ENCODE peak calls at places on chromosomes 2 and 18, in five cellular contexts. J, H, Z, Y and L are unnamed samples.

GRCh38 chr2:182103531-182103930 is 117.9 kb downstream of the PPP1R1C start:
- DNase-seq in Z (no peak), Y (no peak), H (no peak), J (no peak), L (no peak)

GRCh38 chr2:159807183-159808037 is 9.4 kb upstream of the CD302 start:
- DNase-seq in Z (peak; percentile 14), H (peak; percentile 52), J (no peak), Y (peak; percentile 76), L (no peak)

GRCh38 chr18:48959921-48960920 is 9.5 kb upstream of the SMAD7 start:
- DNase-seq in J (no peak), H (no peak), Y (no peak), Z (no peak), L (no peak)

GRCh38 chr2:233081731-233082221 is 21.6 kb downstream of the INPP5D start:
- DNase-seq in Z (no peak), J (no peak), H (no peak), Y (no peak), L (no peak)

GRCh38 chr2:105038383-105039061 is 653 bp downstream of the MRPS9 start:
- DNase-seq in Y (peak; percentile 4), H (peak; percentile 6), Z (no peak), J (no peak), L (no peak)

GRCh38 chr2:20496069-20496468 is 49.2 kb downstream of the RHOB start:
- DNase-seq in Z (peak; percentile 92), J (no peak), H (peak; percentile 59), Y (peak; percentile 87), L (no peak)

GRCh38 chr2:181399046-181399445 is 58.1 kb upstream of the ITGA4 start:
- DNase-seq in H (no peak), Z (no peak), J (no peak), Y (no peak), L (no peak)

GRCh38 chr2:38279201-38279600 is 97.9 kb downstream of the ATL2 start:
- DNase-seq in Z (no peak), J (no peak), Y (no peak), H (no peak), L (no peak)

GRCh38 chr18:41121116-41121826 is 833.8 kb upstream of the PIK3C3 start:
- DNase-seq in H (no peak), Z (no peak), J (no peak), Y (peak; percentile 64), L (no peak)

GRCh38 chr2:201909961-201910361 is 103.6 kb downstream of the CDK15 start:
- DNase-seq in Y (no peak), J (no peak), H (no peak), Z (no peak), L (no peak)

GRCh38 chr2:22360735-22361374 is 1024.1 kb upstream of the KLHL29 start:
- DNase-seq in Y (no peak), Z (no peak), H (no peak), J (no peak), L (no peak)

GRCh38 chr2:22359020-22359672 is 1025.8 kb upstream of the KLHL29 start:
- DNase-seq in Y (no peak), Z (no peak), H (no peak), J (no peak), L (no peak)

GRCh38 chr2:22361571-22361970 is 1023.4 kb upstream of the KLHL29 start:
- DNase-seq in J (no peak), Z (no peak), H (no peak), Y (no peak), L (no peak)

DNA sequence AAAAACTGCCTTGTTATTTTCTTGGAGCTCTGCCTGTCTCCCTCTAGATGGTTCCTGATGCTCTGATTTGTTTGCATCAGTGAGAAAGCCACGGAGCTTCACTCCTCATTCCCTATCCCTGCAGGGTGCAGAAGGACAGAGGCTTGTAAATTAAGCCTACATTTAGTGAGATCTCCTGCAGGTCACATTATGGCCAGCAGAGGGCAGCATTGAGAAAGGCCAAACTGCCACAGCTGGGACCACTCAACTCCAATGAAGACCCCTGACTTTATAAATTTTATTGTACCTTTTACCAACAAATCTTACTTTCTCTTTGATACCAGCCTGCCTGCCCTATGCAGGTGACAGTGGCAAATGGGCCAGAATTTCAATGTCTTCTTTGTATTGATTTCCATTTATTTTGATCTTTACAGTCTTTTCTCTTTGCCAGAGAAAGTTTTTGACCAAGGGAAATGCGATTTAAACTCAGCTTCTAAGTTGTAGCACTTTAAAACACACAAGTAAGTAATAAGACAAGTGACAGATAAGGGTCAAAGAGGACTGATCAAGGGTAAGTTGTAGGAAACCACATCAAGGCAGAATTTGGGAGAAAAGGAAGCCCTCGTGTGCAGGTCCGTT is 1029.1 kb upstream of the KLHL29 start:
- DNase-seq in Y (peak; percentile 41), J (peak; percentile 77), Z (peak; percentile 25), H (no peak), L (no peak)
- TF ChIP-seq CTCF in Y (peak; percentile 83), J (peak; percentile 82), Z (peak; percentile 97), H (peak; percentile 77), L (no peak)

GRCh38 chr2:226446406-226447001 is 353.1 kb downstream of the IRS1 start:
- DNase-seq in Y (no peak), Z (no peak), J (no peak), H (no peak), L (no peak)
- H3K27ac ChIP-seq in Y (no peak overlapping the region), Z (no peak overlapping the region), J (no peak overlapping the region), H (no peak overlapping the region), L (no peak overlapping the region)

DNA sequence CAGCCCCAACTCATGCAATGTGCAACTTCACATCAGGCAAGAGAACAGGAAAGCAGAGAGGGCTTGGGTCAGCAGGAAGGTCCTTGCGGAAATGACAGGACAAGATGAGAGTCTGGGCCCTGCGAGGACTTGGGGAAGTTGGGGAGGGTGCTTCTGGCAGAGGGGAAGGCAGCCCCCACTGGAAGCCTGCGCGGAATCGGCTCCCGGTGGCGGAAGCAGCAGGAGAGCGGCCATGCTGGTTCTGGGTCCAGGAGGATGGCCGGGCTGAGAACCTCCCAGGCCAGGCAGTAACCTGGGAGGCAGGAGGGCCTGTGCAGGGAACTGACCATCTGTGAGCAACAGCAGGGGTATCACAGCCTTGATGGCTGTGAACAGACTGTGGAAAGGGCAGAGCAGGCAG is 112.9 kb downstream of the MBP start:
- DNase-seq in Y (no peak), J (no peak), Z (no peak), H (no peak), L (no peak)
- H3K4me1 ChIP-seq in Y (no peaks in the 10 kb centered on the region), J (no peaks in the 10 kb centered on the region), Z (no peaks in the 10 kb centered on the region), H (no peaks in the 10 kb centered on the region), L (no peaks in the 10 kb centered on the region)

GRCh38 chr2:70111752-70112591 is 24.7 kb downstream of the PCBP1 start:
- DNase-seq in J (no peak), Z (no peak), Y (no peak), H (no peak), L (no peak)
- TF ChIP-seq CTCF in J (no peak), Z (no peak), Y (no peak), H (no peak), L (no peak)

DNA sequence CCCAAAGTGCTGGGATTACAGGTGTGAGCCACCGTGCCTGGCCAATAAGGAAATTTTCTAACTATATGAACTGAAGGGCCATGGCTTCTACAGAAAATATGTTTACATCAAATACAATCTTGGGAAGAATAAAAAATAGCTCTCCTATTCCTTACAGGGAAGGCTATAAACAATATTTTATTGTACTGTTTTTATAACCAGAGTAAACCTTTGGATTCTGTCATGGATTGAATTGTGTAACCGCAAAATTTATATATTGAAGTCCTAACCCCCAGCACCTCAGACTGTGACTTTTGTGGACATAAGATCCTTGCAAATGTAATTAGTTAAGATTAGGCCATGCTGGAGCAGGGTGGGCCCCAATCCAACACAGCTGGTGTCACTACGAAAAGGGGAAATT is 8.3 kb downstream of the HSBP1L1 start:
- DNase-seq in H (no peak), Y (no peak), Z (no peak), J (no peak), L (no peak)
- H3K27ac ChIP-seq in H (no peak overlapping the region), Y (no peak overlapping the region), Z (no peak overlapping the region), J (no peak overlapping the region), L (no peak overlapping the region)